ENCODE peak calls at places on chromosome 4, in ten cellular contexts. X is IMR-90, M is H1, K is endothelial cell of umbilical vein, R is gastrocnemius medialis, B is upper lobe of left lung, E is right lobe of liver, Y is suprapubic skin, N is tibial nerve, D is testis. Q is an unnamed sample. For H3K36me3, the result is how much of the 10 kb centered on the place peaks cover.

GRCh38 chr4:186669159-186669720 is 54.4 kb downstream of the FAT1 start:
- DNase-seq in X (peak), M (peak), K (peak), R (no peak), B (no peak), E (no peak), Y (no peak), N (peak), D (no peak), Q (no peak)

GRCh38 chr4:101089168-101089567 is 258.2 kb downstream of the PPP3CA start:
- DNase-seq in X (no peak), M (no peak), K (peak), R (no peak), B (no peak), E (no peak), Y (no peak), N (no peak), D (no peak), Q (no peak)

GRCh38 chr4:183816882-183817509 is 88.1 kb upstream of the STOX2 start:
- DNase-seq in X (no peak), M (no peak), K (no peak), R (no peak), B (no peak), E (no peak), Y (no peak), N (no peak), D (no peak), Q (no peak)

GRCh38 chr4:24179201-24179840 is 289.5 kb upstream of the PPARGC1A start:
- DNase-seq in X (no peak), M (no peak), K (no peak), R (no peak), B (no peak), E (peak), Y (no peak), N (no peak), D (no peak), Q (no peak)

GRCh38 chr4:91267543-91267942 is 1036.2 kb upstream of the GRID2 start:
- DNase-seq in X (no peak), M (no peak), K (peak), R (no peak), B (no peak), E (no peak), Y (no peak), N (no peak), D (no peak), Q (no peak)

GRCh38 chr4:68877555-68877954 is 61.8 kb downstream of the UGT2B10 start:
- DNase-seq in X (no peak), M (no peak), K (no peak), R (no peak), B (no peak), E (no peak), Y (no peak), N (no peak), D (no peak), Q (no peak)

GRCh38 chr4:31069151-31069550 is 349.0 kb downstream of the PCDH7 start:
- DNase-seq in X (no peak), M (no peak), K (no peak), R (no peak), B (no peak), E (no peak), Y (no peak), N (no peak), D (no peak), Q (no peak)

GRCh38 chr4:7649741-7650531 is 215.2 kb upstream of the PSAPL1 start:
- DNase-seq in X (peak), M (no peak), K (peak), R (no peak), B (peak), E (no peak), Y (no peak), N (no peak), D (peak), Q (no peak)

GRCh38 chr4:3484057-3484973 is 21.2 kb downstream of the DOK7 start:
- DNase-seq in X (no peak), M (no peak), K (no peak), R (peak), B (no peak), E (no peak), Y (no peak), N (no peak), D (no peak), Q (peak)

GRCh38 chr4:23887173-23887572 is 2.7 kb downstream of the PPARGC1A start:
- DNase-seq in X (no peak), M (no peak), K (no peak), R (no peak), B (no peak), E (no peak), Y (no peak), N (no peak), D (no peak), Q (no peak)

GRCh38 chr4:188138227-188138626 is 1.0 kb upstream of the TRIML1 start:
- DNase-seq in X (no peak), M (no peak), K (no peak), R (no peak), B (no peak), E (peak), Y (no peak), N (no peak), D (no peak), Q (no peak)

GRCh38 chr4:12703076-12703475 is 781.1 kb downstream of the RAB28 start:
- DNase-seq in X (no peak), M (no peak), K (no peak), R (no peak), B (no peak), E (no peak), Y (no peak), N (no peak), D (no peak), Q (no peak)

GRCh38 chr4:17174751-17175150 is 276.3 kb upstream of the LDB2 start:
- DNase-seq in X (no peak), M (no peak), K (no peak), R (no peak), B (no peak), E (no peak), Y (no peak), N (no peak), D (no peak), Q (no peak)

GRCh38 chr4:17168571-17168970 is 270.1 kb upstream of the LDB2 start:
- DNase-seq in X (peak), M (no peak), K (peak), R (no peak), B (no peak), E (no peak), Y (no peak), N (no peak), D (peak), Q (no peak)

GRCh38 chr4:17169699-17170098 is 271.3 kb upstream of the LDB2 start:
- DNase-seq in X (no peak), M (no peak), K (no peak), R (no peak), B (no peak), E (no peak), Y (no peak), N (no peak), D (no peak), Q (no peak)

GRCh38 chr4:17173300-17173699 is 274.9 kb upstream of the LDB2 start:
- DNase-seq in X (no peak), M (peak), K (no peak), R (no peak), B (no peak), E (no peak), Y (no peak), N (no peak), D (peak), Q (no peak)
- TF ChIP-seq CTCF in X (no peak), M (peak), K (peak), R (no peak), B (no peak), E (no peak), Y (no peak), N (no peak), D (peak), Q (no peak)

DNA sequence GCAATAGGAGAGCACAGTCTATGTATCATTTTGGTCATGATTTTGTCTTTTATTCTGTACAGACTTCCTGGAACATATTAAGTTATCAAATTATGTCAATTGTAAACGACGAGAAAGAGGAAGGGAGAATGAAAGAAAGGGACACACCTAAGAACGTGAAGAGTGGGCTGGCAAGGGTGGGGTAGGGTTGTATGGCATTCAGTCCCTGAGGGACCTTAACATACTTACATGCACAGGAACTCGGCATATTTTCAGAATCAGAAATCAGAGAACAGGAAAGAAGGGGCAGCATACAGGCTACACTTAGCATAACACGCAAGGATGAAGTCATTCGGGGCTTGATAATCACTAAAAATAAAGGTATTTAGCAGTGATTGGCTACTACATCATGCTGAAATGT is 1375.0 kb upstream of the ADGRL3 start:
- DNase-seq in X (no peak), M (no peak), K (no peak), R (no peak), B (no peak), E (no peak), Y (no peak), N (no peak), D (no peak), Q (no peak)
- TF ChIP-seq POLR2A in X (no peak), M (no peak), K (no peak), R (no peak), B (no peak), E (no peak), Y (no peak), N (no peak), D (no peak), Q (no peak)

GRCh38 chr4:122249357-122249756 is 97.2 kb downstream of the BLTP1 start:
- DNase-seq in X (no peak), M (no peak), K (no peak), R (no peak), B (no peak), E (no peak), Y (no peak), N (no peak), D (no peak), Q (no peak)
- H3K36me3 ChIP-seq in X (under half), M (under half), K (under half), R (half or more), B (under half), E (under half), Y (half or more), N (under half), D (under half), Q (half or more)

DNA sequence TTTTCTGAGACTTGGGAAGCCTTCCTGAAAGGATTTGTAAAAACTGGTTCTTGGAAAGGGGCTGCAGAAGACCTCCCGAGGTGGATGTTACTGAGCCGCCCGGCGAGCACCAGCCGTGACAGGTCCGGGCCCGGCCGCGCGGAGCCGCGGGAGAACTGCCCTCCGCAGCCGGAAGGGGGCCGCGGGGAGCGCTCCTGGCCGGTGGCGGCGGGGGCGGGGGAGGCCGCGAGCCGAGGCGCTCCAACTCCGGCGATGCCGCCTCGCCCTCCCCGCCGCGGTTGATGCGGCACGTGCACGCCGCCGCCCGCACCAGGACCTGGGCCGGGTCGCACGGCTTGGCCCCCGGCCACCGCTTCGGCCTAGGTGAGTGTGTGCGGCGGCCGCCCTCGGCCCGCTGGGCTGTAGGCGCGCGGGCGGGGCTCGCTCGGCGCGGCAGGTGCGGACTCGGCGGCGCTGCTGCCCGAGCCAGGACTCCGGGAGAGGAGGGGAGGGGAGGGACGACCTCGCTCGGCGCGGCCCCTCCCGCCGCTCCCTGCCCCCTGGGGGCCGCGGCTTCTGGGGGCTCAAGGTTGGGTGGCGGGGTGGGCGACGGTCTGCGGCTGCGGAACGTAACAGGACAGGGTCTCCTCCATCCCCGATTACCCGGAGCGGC is 1.7 kb downstream of the SPRY1 start:
- DNase-seq in X (peak), M (peak), K (peak), R (peak), B (peak), E (peak), Y (no peak), N (peak), D (peak), Q (peak)
- TF ChIP-seq CTCF in X (peak), M (peak), K (peak), R (peak), B (peak), E (peak), Y (peak), N (peak), D (peak), Q (no peak)

GRCh38 chr4:128649161-128649560 is 160.3 kb upstream of the JADE1 start:
- DNase-seq in X (no peak), M (no peak), K (no peak), R (no peak), B (no peak), E (no peak), Y (no peak), N (no peak), D (no peak), Q (no peak)
- TF ChIP-seq POLR2A in X (no peak), M (no peak), K (no peak), R (no peak), B (no peak), E (no peak), Y (no peak), N (no peak), D (no peak), Q (no peak)

DNA sequence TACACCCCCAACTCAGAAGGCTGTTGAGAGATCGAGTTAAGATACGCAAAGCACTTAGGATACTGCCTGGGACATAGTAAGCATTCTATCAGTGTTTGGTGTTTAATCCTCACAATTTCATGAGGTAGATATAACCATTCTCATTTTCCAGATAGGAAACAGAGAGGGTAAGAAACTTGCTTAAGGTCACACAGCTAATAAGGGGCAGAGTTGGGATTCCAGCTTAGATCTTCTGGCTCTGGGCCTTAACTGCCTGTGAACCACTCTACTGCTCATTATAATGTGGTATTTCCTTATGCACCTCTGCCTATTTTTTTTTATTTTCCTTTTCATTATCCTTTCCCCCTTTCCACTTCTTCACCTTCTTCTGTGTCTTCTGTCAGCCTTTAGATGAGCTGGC is 242.2 kb upstream of the ANXA3 start:
- DNase-seq in X (no peak), M (no peak), K (no peak), R (no peak), B (no peak), E (no peak), Y (no peak), N (no peak), D (no peak), Q (no peak)
- H3K36me3 ChIP-seq in X (under half), M (under half), K (under half), R (under half), B (under half), E (under half), Y (under half), N (under half), D (under half), Q (under half)

GRCh38 chr4:37317104-37317643 is 72.6 kb downstream of the NWD2 start:
- DNase-seq in X (no peak), M (no peak), K (no peak), R (no peak), B (no peak), E (no peak), Y (no peak), N (no peak), D (no peak), Q (no peak)
- TF ChIP-seq CTCF in X (no peak), M (no peak), K (no peak), R (no peak), B (no peak), E (no peak), Y (no peak), N (no peak), D (no peak), Q (no peak)